ENCODE peak calls at places on chromosomes 5 and 9, in four cellular contexts. T, C, Q and O are unnamed samples. For H3K4me1, the result is how much of the 10 kb centered on the place peaks cover.

GRCh38 chr9:88880194-88880593 is 111.1 kb upstream of the S1PR3 start:
- DNase-seq in T (no peak), C (no peak), Q (no peak), O (no peak)

GRCh38 chr5:105903069-105903468 is 1767.7 kb downstream of the EFNA5 start:
- DNase-seq in T (peak), C (peak), Q (no peak), O (peak)

GRCh38 chr9:71685394-71685793 is 82.9 kb downstream of the CEMIP2 start:
- DNase-seq in T (peak), C (no peak), Q (peak), O (no peak)

GRCh38 chr5:169753795-169754194 is 116.7 kb downstream of the DOCK2 start:
- DNase-seq in T (peak), C (peak), Q (peak), O (peak)

GRCh38 chr9:6230037-6230778 is 14.6 kb downstream of the IL33 start:
- DNase-seq in T (peak), C (no peak), Q (peak), O (no peak)

GRCh38 chr5:16791036-16791705 is 144.9 kb downstream of the MYO10 start:
- DNase-seq in T (peak), C (peak), Q (peak), O (peak)

GRCh38 chr5:115068239-115069086 is 101.2 kb downstream of the TRIM36 start:
- DNase-seq in T (peak), C (peak), Q (peak), O (peak)

GRCh38 chr5:29550523-29550922 is 1643.0 kb upstream of the CDH6 start:
- DNase-seq in T (no peak), C (no peak), Q (no peak), O (no peak)

GRCh38 chr5:11928909-11929308 is 24.7 kb upstream of the CTNND2 start:
- DNase-seq in T (no peak), C (no peak), Q (no peak), O (no peak)

GRCh38 chr5:75040973-75041372 is 11.4 kb downstream of the GCNT4 start:
- DNase-seq in T (peak), C (peak), Q (peak), O (peak)

GRCh38 chr9:128114326-128115186 is 13.0 kb downstream of the PTGES2 start:
- DNase-seq in T (no peak), C (no peak), Q (no peak), O (no peak)

GRCh38 chr9:77826621-77827020 is 178.5 kb upstream of the GNA14 start:
- DNase-seq in T (peak), C (peak), Q (no peak), O (no peak)

GRCh38 chr5:158456756-158457155 is 597.8 kb upstream of the CLINT1 start:
- DNase-seq in T (peak), C (peak), Q (peak), O (peak)

GRCh38 chr5:37900692-37901091 is 60.9 kb upstream of the GDNF start:
- DNase-seq in T (peak), C (peak), Q (peak), O (peak)

GRCh38 chr9:27634879-27635278 is 61.6 kb upstream of the C9orf72 start:
- DNase-seq in T (no peak), C (no peak), Q (no peak), O (no peak)

GRCh38 chr9:137312852-137313325 is 10.8 kb upstream of the NRARP start:
- DNase-seq in T (no peak), C (no peak), Q (no peak), O (no peak)

GRCh38 chr9:137311171-137311970 is 9.3 kb upstream of the NRARP start:
- DNase-seq in T (peak), C (no peak), Q (peak), O (no peak)

GRCh38 chr9:137313326-137313920 is 11.4 kb upstream of the NRARP start:
- DNase-seq in T (no peak), C (no peak), Q (no peak), O (no peak)

GRCh38 chr9:137310190-137311052 is 8.3 kb upstream of the NRARP start:
- DNase-seq in T (no peak), C (no peak), Q (peak), O (no peak)

DNA sequence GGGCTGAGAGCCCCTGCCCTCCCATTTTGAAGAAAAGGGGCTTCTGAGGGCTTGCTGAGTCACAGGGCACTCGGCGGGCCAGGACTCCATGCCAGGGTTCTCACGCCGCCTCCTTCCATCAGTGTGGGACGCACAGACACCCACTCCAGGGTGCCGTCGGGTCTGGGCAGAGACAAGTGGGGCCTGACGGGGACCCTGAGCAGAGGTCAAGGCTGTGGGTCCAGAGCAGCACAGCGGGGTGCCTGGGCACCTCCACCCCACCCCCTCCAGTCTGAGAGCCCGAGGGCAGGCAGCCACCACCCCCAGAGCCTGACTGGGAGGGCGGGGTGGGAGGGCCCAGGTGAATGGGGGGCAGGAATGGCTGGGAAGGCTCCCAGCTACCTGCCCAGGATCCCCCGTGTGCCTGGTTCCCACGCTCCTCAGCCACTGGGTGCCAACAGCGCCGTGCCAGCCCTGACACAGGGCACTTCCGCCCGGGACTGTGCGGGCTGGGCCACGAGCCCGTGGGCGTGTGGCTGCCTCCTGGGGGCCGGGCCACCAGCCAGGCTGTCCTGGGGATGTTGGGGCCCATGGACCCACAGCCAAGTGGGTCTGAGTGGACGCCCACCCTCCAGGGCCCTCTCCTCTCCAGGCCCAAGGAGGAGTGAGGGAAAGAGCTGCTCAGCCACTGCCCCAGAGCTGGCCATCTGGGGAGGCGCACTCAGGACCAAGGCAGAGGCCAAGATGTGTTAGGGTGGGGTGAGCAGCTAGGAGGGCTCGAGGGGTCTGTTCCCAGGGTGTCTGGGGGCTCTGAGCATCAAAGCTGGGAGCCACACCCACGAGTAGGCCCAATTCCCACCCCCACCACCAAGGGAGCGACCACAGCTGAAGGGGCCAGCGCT is 10.1 kb upstream of the NRARP start:
- DNase-seq in T (no peak), C (no peak), Q (peak), O (no peak)
- H3K4me1 ChIP-seq in T (under half), C (under half), Q (under half), O (under half)

DNA sequence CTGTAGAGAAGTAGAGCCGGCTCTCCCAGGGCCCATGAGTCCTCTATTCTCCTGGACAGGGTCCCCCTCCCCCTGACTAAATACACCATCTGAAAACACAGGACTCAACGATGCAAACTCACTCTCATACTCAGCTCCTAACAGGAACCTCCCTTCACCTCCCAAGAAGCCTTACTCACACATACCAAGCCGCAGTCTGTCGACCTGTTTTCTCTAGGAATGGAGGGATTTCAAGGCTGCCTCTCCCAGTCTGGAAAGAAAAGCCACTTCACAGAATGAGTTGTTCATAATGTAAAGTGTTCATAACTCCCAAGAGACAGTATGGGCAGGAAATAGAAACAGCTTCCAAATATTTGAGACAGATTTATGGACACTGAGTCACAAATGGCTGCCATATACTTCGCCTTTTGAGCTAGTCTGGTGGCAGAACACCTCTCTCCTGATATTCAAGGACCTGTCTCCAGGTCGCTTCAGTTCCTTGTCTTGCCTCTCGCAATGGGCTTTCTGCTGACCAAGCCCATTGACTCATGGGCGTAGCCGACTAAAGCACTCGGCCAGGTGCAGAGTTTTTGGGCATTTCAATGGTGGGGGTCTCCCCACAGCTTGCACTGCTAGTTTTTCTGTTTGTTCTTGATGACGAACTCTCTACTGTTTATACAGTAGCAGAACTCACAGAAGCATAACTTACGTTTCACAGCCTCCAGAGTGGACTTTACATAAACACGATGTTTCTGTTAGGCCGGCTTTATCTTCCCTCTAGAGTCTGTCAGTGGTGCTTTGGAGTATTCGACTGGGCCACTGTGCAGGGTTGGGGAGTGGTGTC is 25.0 kb upstream of the IL17B start:
- DNase-seq in T (peak), C (peak), Q (no peak), O (no peak)
- H3K4me3 ChIP-seq in T (peak), C (no peak), Q (no peak), O (peak)

DNA sequence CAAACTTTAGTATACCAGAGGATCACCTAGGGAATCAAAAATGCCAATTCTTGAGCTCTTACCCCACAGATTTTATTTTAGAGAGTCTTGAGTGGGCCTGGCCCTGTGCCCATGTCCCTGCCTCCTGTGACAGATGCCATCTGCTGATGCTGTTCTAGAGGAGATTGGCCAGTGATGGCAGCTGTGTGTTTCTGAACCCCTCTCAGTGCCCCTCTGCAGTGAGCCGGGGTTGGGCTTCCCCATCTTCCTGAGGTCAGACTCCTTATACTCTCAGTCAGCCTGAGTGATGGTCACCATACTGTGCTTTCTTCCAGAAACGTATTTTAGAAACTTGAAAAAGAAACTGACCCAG is 6.1 kb downstream of the PTCD2 start:
- DNase-seq in T (no peak), C (no peak), Q (no peak), O (no peak)
- H3K9ac ChIP-seq in T (no peak), C (no peak), Q (no peak), O (peak)

DNA sequence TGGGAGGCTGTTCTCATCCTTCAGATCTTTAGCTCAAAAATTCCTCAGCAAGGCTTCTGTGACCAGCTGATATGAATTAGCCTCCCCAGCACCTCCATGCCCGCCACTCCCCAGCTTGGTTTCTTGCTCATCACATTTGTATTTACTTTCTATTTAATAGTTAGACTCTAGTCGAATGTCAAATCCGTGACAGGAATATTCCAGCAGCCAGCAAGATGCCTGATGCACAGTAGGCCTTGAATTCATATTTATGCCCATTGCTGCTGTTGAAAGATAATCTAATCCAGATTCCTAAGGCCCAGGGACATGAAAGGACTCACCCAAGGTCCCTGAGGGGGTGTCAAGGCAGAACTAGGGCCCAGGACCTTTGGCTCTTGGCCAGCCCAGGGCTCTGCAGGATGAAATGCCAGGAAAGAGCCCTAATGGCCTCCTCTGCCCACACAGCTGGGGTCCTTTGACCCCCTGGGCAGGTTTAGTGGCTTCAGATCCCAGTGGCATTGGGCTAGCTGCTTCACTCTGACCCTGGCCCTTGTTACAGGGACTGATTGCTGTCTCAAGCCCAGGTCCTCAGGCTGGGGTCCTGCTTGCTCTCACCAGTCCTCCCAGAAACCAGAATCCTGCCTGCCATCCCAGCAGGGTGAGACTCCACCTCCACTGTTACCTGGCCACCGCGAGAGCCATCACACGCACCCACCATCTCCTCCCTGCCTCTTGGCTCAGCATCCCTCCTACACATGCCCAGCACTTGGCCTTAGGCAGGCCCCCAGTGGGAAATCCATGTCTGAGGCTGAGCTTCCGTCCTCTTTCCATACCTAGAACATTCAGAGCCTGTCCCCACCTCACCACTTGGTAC is 7.3 kb downstream of the CSF1R start:
- DNase-seq in T (no peak), C (no peak), Q (no peak), O (no peak)
- H3K4me1 ChIP-seq in T (under half), C (under half), Q (under half), O (under half)

DNA sequence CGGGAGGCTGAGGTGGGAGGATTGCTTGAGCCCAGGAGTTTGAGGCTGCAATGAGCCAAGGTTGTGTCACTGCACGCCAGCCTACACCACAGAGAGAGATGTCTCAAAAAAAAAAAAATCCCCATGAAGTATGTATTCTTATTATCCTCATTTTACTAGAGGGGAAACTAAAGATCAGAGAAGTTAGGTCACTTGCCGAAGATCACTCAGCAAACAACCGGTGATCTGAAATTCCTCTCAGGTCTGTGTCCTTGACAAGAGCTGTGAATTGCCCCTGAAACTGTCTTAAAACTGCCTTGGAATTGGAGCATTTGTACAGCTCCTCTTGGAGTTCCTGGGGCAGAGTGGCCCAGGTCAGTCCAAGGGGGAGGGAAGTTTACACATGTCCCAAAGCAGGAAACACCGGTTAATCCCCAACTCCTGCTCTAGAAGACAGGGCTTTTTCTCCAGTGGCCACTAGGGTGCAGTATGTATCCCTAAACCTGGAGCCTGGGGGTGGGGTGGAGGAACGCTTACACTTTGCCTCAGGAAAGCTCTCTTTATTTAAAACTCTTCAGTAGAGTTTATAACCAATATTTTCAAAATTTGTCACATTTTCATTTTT is 27.6 kb downstream of the AQP7 start:
- DNase-seq in T (peak), C (peak), Q (peak), O (peak)
- H3K4me3 ChIP-seq in T (no peak), C (no peak), Q (no peak), O (no peak)

GRCh38 chr5:67163231-67163756 is 33.3 kb downstream of the CD180 start:
- DNase-seq in T (no peak), C (no peak), Q (no peak), O (no peak)

GRCh38 chr5:67163863-67164595 is 32.6 kb downstream of the CD180 start:
- DNase-seq in T (no peak), C (no peak), Q (no peak), O (no peak)

GRCh38 chr5:67164856-67165523 is 31.6 kb downstream of the CD180 start:
- DNase-seq in T (no peak), C (no peak), Q (no peak), O (no peak)

GRCh38 chr5:67160985-67161384 is 35.6 kb downstream of the CD180 start:
- DNase-seq in T (peak), C (peak), Q (peak), O (peak)

GRCh38 chr5:67161767-67162166 is 34.8 kb downstream of the CD180 start:
- DNase-seq in T (no peak), C (no peak), Q (no peak), O (no peak)
- H3K9ac ChIP-seq in T (no peak), C (no peak), Q (no peak), O (peak)

DNA sequence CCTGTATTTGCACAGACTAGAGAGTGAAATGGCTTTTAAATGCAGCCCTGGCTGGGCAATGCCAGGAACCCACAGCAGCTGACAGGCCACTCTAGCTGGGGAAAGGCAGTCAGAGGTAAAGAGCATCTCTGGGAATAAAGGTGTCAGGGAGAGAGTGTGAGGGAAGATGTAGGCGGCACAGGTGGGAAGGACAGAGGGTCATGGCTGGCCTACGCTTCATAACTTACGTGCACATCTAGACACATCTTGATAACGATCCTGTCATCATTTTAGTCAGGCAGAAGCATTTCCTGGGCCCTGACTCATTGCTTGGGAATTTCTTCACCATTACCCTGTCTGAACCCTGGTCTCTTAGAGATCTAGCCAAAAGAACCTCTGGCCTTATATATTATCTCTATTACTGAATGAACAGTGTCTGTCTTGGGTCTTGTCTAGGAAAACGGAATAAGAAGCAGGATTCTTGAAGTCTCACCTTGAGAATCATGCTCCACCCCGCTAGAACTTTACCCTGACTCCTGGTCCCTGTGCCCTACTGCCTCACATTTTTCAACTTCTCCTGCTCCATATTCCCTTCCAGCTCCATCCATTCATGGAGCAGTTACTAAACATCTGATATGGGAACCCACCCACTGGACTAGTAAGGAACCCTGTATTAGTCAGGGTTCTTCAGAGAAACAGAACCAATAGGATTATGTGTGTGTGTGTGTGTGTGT is 106.4 kb upstream of the ELL2 start:
- DNase-seq in T (peak), C (peak), Q (peak), O (peak)
- H3K4me1 ChIP-seq in T (under half), C (under half), Q (under half), O (under half)

GRCh38 chr9:14350766-14351165 is 36.8 kb upstream of the NFIB start:
- DNase-seq in T (no peak), C (no peak), Q (peak), O (no peak)
- H3K4me3 ChIP-seq in T (no peak), C (no peak), Q (no peak), O (no peak)

GRCh38 chr5:50675385-50675784 is 8.9 kb downstream of the PARP8 start:
- DNase-seq in T (no peak), C (no peak), Q (no peak), O (no peak)

GRCh38 chr5:50667079-50667652 is 729 bp downstream of the PARP8 start:
- DNase-seq in T (peak), C (peak), Q (peak), O (peak)

GRCh38 chr5:50667653-50668403 is 1.4 kb downstream of the PARP8 start:
- DNase-seq in T (peak), C (peak), Q (peak), O (peak)

GRCh38 chr5:50672663-50673062 is 6.2 kb downstream of the PARP8 start:
- DNase-seq in T (no peak), C (no peak), Q (no peak), O (no peak)
- H3K9ac ChIP-seq in T (no peak), C (no peak), Q (no peak), O (no peak)

DNA sequence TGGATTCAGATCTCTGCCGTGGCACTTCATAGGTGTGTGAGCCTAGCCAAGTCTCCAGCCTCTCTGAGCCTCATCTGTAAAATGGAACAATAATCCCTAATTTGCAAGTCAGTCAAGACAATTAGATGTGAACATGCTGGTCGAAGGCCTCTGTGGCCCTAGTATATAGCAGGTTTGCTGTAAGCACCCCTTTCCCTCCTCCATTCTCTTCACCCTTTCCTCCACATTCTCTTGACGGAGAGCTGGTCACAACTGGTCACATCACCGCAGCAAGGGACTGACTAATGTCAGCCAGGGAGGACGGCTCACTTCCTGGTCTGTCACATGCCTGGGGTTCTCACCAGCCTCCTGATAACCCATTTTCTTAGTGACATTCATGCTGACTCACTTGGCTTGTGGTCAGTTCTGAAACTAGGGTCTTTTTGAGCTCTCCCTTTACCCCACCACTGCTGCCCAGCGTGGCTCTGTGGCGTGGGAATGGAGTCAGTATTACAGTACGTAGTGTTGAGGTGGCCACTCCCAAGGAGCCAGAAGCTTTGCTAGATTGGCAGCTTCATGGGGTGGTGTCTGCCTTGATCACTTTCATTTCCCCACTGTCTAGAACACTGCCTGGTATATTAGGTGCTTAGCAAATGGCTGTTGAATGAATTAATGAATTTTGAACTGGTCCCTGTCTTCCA is 47.8 kb downstream of the ERGIC1 start:
- DNase-seq in T (peak), C (peak), Q (no peak), O (no peak)
- H3K4me1 ChIP-seq in T (under half), C (under half), Q (under half), O (under half)